ENCODE peak calls at places on chromosomes 6 and 20, in six cellular contexts. One of them, this sample, is unnamed.
A peak's percentile ranks its signal among the peaks of the same experiment; 100 is the strongest.

GRCh38 chr20:7879883-7880282 is 60.4 kb downstream of the HAO1 start:
- DNase-seq in neural crest cell: no peak
- DNase-seq in OCI-M1: peak; percentile 64
- DNase-seq in activated T-cell treated with anti-CD3 and anti-CD28 coated beads, Interleukin-2, amount 50 U/mL, for 72 hours: no peak
- DNase-seq in prostate gland: no peak
- DNase-seq in ureter: no peak
- DNase-seq in this sample: no peak

GRCh38 chr6:144806222-144806621 is 521.1 kb downstream of the UTRN start:
- DNase-seq in prostate gland: no peak
- DNase-seq in ureter: no peak
- DNase-seq in activated T-cell treated with anti-CD3 and anti-CD28 coated beads, Interleukin-2, amount 50 U/mL, for 72 hours: no peak
- DNase-seq in neural crest cell: no peak
- DNase-seq in OCI-M1: no peak
- DNase-seq in this sample: no peak

GRCh38 chr6:142871910-142872331 is 73.1 kb downstream of the HIVEP2 start:
- DNase-seq in OCI-M1: peak; percentile 55
- DNase-seq in neural crest cell: no peak
- DNase-seq in ureter: no peak
- DNase-seq in prostate gland: peak; percentile 29
- DNase-seq in activated T-cell treated with anti-CD3 and anti-CD28 coated beads, Interleukin-2, amount 50 U/mL, for 72 hours: peak; percentile 73
- DNase-seq in this sample: peak; percentile 47

GRCh38 chr20:18857640-18858039 is 44.1 kb downstream of the SCP2D1 start:
- DNase-seq in activated T-cell treated with anti-CD3 and anti-CD28 coated beads, Interleukin-2, amount 50 U/mL, for 72 hours: no peak
- DNase-seq in OCI-M1: no peak
- DNase-seq in ureter: no peak
- DNase-seq in neural crest cell: no peak
- DNase-seq in prostate gland: no peak
- DNase-seq in this sample: no peak

GRCh38 chr6:100906325-100906724 is 25.2 kb upstream of the ASCC3 start:
- DNase-seq in neural crest cell: no peak
- DNase-seq in OCI-M1: no peak
- DNase-seq in prostate gland: no peak
- DNase-seq in activated T-cell treated with anti-CD3 and anti-CD28 coated beads, Interleukin-2, amount 50 U/mL, for 72 hours: no peak
- DNase-seq in ureter: no peak
- DNase-seq in this sample: no peak

GRCh38 chr6:163418273-163419029 is 3.9 kb downstream of the QKI start:
- DNase-seq in ureter: no peak
- DNase-seq in prostate gland: no peak
- DNase-seq in neural crest cell: no peak
- DNase-seq in activated T-cell treated with anti-CD3 and anti-CD28 coated beads, Interleukin-2, amount 50 U/mL, for 72 hours: no peak
- DNase-seq in OCI-M1: peak; percentile 52
- DNase-seq in this sample: no peak

GRCh38 chr6:22399693-22400092 is 102.9 kb upstream of the PRL start:
- DNase-seq in neural crest cell: no peak
- DNase-seq in OCI-M1: no peak
- DNase-seq in prostate gland: no peak
- DNase-seq in ureter: no peak
- DNase-seq in activated T-cell treated with anti-CD3 and anti-CD28 coated beads, Interleukin-2, amount 50 U/mL, for 72 hours: no peak
- DNase-seq in this sample: no peak

GRCh38 chr6:13120483-13121482 is 207.6 kb downstream of the TBC1D7 start:
- DNase-seq in OCI-M1: peak; percentile 11
- DNase-seq in ureter: no peak
- DNase-seq in prostate gland: no peak
- DNase-seq in activated T-cell treated with anti-CD3 and anti-CD28 coated beads, Interleukin-2, amount 50 U/mL, for 72 hours: no peak
- DNase-seq in neural crest cell: no peak
- DNase-seq in this sample: peak; percentile 76

GRCh38 chr20:38498909-38499308 is 26.3 kb downstream of the RALGAPB start:
- DNase-seq in ureter: no peak
- DNase-seq in OCI-M1: no peak
- DNase-seq in prostate gland: no peak
- DNase-seq in neural crest cell: no peak
- DNase-seq in activated T-cell treated with anti-CD3 and anti-CD28 coated beads, Interleukin-2, amount 50 U/mL, for 72 hours: no peak
- DNase-seq in this sample: no peak

GRCh38 chr6:5851261-5851757 is 155.4 kb downstream of the NRN1 start:
- DNase-seq in neural crest cell: peak; percentile 72
- DNase-seq in ureter: peak; percentile 53
- DNase-seq in prostate gland: peak; percentile 26
- DNase-seq in activated T-cell treated with anti-CD3 and anti-CD28 coated beads, Interleukin-2, amount 50 U/mL, for 72 hours: peak; percentile 68
- DNase-seq in OCI-M1: no peak
- DNase-seq in this sample: peak; percentile 50

GRCh38 chr20:50229156-50229605 is 38.6 kb downstream of the CEBPB start:
- DNase-seq in OCI-M1: no peak
- DNase-seq in neural crest cell: no peak
- DNase-seq in prostate gland: no peak
- DNase-seq in activated T-cell treated with anti-CD3 and anti-CD28 coated beads, Interleukin-2, amount 50 U/mL, for 72 hours: no peak
- DNase-seq in ureter: no peak
- DNase-seq in this sample: no peak

GRCh38 chr20:38226553-38226952 is 34.0 kb downstream of the KIAA1755 start:
- DNase-seq in ureter: no peak
- DNase-seq in neural crest cell: no peak
- DNase-seq in OCI-M1: no peak
- DNase-seq in activated T-cell treated with anti-CD3 and anti-CD28 coated beads, Interleukin-2, amount 50 U/mL, for 72 hours: no peak
- DNase-seq in prostate gland: no peak
- DNase-seq in this sample: peak; percentile 5

GRCh38 chr6:56311086-56311485 is 63.7 kb upstream of the COL21A1 start:
- DNase-seq in activated T-cell treated with anti-CD3 and anti-CD28 coated beads, Interleukin-2, amount 50 U/mL, for 72 hours: no peak
- DNase-seq in prostate gland: no peak
- DNase-seq in ureter: no peak
- DNase-seq in neural crest cell: no peak
- DNase-seq in OCI-M1: peak; percentile 27
- DNase-seq in this sample: no peak

GRCh38 chr20:38355161-38356012 is 9.1 kb downstream of the LBP start:
- DNase-seq in OCI-M1: peak; percentile 4
- DNase-seq in activated T-cell treated with anti-CD3 and anti-CD28 coated beads, Interleukin-2, amount 50 U/mL, for 72 hours: no peak
- DNase-seq in neural crest cell: no peak
- DNase-seq in prostate gland: no peak
- DNase-seq in ureter: no peak
- DNase-seq in this sample: no peak